ENCODE peak calls at places on chromosomes 1 and 21, in nine cellular contexts. P is CD4-positive, alpha-beta T cell; E is endothelial cell; W is Calu3; J is GM10248; I is lower lobe of right lung; Q is BJ; X is glutamatergic neuron; V is CD8-positive, alpha-beta T cell. A is an unnamed sample.

GRCh38 chr1:75673399-75673798 is 51.1 kb upstream of the ACADM start:
- DNase-seq in E (no peak), X (no peak), I (no peak), V (no peak), P (no peak), W (no peak), J (no peak), Q (no peak), A (no peak)

GRCh38 chr1:29426701-29427279 is 190.5 kb downstream of the PTPRU start:
- DNase-seq in Q (no peak), P (no peak), J (no peak), I (no peak), E (no peak), X (no peak), W (no peak), V (no peak), A (no peak)

GRCh38 chr1:182616130-182617074 is 12.2 kb upstream of the RGS16 start:
- DNase-seq in W (peak; percentile 49), P (peak; percentile 73), J (peak; percentile 75), Q (no peak), E (no peak), X (peak; percentile 55), I (peak; percentile 88), V (peak; percentile 84), A (peak; percentile 75)

GRCh38 chr21:37292946-37293345 is 25.8 kb upstream of the VPS26C start:
- DNase-seq in V (no peak), I (no peak), X (no peak), J (peak; percentile 1), W (no peak), E (no peak), P (no peak), Q (no peak), A (no peak)

GRCh38 chr1:3023994-3024393 is 2.7 kb downstream of the ACTRT2 start:
- DNase-seq in P (no peak), I (no peak), Q (no peak), X (no peak), J (no peak), V (no peak), E (no peak), W (no peak), A (no peak)

GRCh38 chr1:185646202-185646683 is 87.9 kb upstream of the HMCN1 start:
- DNase-seq in X (no peak), V (no peak), J (no peak), W (peak; percentile 80), E (peak; percentile 15), I (no peak), Q (peak; percentile 98), P (no peak), A (no peak)

GRCh38 chr1:89149229-89149628 is 23.3 kb upstream of the GBP2 start:
- DNase-seq in V (no peak), X (peak; percentile 59), I (no peak), Q (no peak), J (no peak), P (no peak), E (peak; percentile 17), W (peak; percentile 51), A (no peak)

GRCh38 chr21:45954921-45955320 is 26.6 kb upstream of the COL6A1 start:
- DNase-seq in J (no peak), W (no peak), X (no peak), I (no peak), P (no peak), V (no peak), E (no peak), Q (no peak), A (no peak)

GRCh38 chr1:19405195-19405760 is 80.1 kb downstream of the CAPZB start:
- DNase-seq in Q (no peak), V (no peak), X (no peak), W (no peak), E (no peak), I (no peak), J (no peak), P (no peak), A (no peak)

GRCh38 chr1:22864886-22865285 is 107.8 kb downstream of the LACTBL1 start:
- DNase-seq in E (no peak), W (no peak), P (no peak), Q (no peak), J (no peak), V (no peak), I (no peak), X (no peak), A (no peak)

GRCh38 chr1:182957902-182958395 is 5.0 kb upstream of the SHCBP1L start:
- DNase-seq in P (no peak), Q (no peak), I (no peak), J (no peak), X (no peak), W (no peak), V (no peak), E (no peak), A (no peak)

GRCh38 chr1:104855550-104855949 is 1105.9 kb downstream of the AMY1C start:
- DNase-seq in I (no peak), W (no peak), V (no peak), E (no peak), X (peak; percentile 50), J (no peak), P (no peak), Q (no peak), A (no peak)

GRCh38 chr1:239387304-239388231 is 1.2 kb downstream of the CHRM3 start:
- DNase-seq in W (peak; percentile 24), V (no peak), P (no peak), J (no peak), Q (no peak), E (peak; percentile 32), X (peak; percentile 45), I (peak; percentile 46), A (peak; percentile 16)

GRCh38 chr1:209390764-209391163 is 192.8 kb upstream of the CAMK1G start:
- DNase-seq in P (no peak), E (no peak), V (no peak), J (no peak), Q (no peak), W (no peak), I (no peak), X (no peak), A (no peak)

GRCh38 chr1:30812093-30812492 is 54.5 kb upstream of the LAPTM5 start:
- DNase-seq in E (no peak), I (no peak), P (no peak), V (no peak), W (no peak), Q (no peak), J (no peak), X (no peak), A (no peak)

GRCh38 chr1:116345830-116346229 is 27.2 kb upstream of the ATP1A1 start:
- DNase-seq in I (no peak), V (peak; percentile 64), J (no peak), Q (no peak), P (peak; percentile 46), E (no peak), W (no peak), X (no peak), A (no peak)

GRCh38 chr1:62417351-62417999 is 19.4 kb upstream of the USP1 start:
- DNase-seq in I (no peak), J (no peak), Q (no peak), E (no peak), X (no peak), W (no peak), V (no peak), P (no peak), A (no peak)

GRCh38 chr1:121413817-121414216 is 229.0 kb downstream of the SRGAP2C start:
- DNase-seq in X (no peak), V (no peak), W (no peak), Q (no peak), J (no peak), I (no peak), E (no peak), P (no peak), A (no peak)

GRCh38 chr1:246782120-246782900 is 58.1 kb downstream of the SCCPDH start:
- DNase-seq in I (no peak), J (no peak), X (no peak), V (no peak), Q (peak; percentile 62), E (no peak), W (no peak), P (no peak), A (no peak)

GRCh38 chr1:91152331-91152730 is 130.5 kb upstream of the ZNF644 start:
- DNase-seq in E (no peak), I (no peak), V (no peak), X (no peak), J (no peak), Q (no peak), P (no peak), W (no peak), A (no peak)
- TF ChIP-seq CTCF in E (no peak), I (no peak), V (no peak), X (no peak), J (no peak), Q (no peak), P (no peak), W (no peak), A (no peak)

DNA sequence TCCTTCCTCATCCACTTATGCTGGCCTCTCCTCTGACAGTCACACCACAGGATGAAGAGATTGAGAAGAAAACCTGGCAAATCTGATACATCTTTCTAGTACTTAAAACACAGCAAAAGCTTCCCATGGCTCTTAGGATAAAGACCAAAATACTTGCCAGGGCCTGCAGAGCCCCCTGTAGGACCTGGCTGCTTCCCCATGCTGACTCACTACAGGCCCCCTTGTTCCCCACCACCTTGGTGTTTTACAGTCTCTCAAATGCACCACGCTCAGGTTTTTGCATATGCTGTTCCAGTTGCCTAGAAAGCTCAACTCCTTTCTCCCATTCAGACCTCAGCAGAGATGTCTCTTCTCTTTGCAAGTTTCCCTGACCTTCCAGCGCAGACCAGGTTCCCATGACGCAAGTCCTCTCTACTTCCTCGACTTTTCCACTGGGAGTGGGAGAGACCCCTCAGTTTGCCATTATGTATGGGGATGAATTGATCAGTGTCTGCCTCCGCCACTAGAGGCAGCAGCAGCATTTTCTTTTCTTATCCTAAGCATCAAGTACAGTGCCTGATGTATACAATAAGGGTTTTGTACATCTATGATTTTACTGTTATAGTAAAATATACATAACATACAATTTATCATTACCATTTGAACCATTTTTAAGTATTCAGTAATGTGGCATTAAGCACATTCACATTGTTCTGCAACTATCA is 113.8 kb upstream of the C8B start:
- DNase-seq in Q (no peak), J (no peak), V (no peak), P (no peak), X (no peak), W (no peak), I (no peak), E (no peak), A (no peak)
- TF ChIP-seq CTCF in Q (peak; percentile 24), J (peak; percentile 27), V (no peak), P (no peak), X (peak; percentile 47), W (no peak), I (no peak), E (peak; percentile 20), A (peak; percentile 26)

GRCh38 chr1:168709896-168710305 is 19.1 kb downstream of the DPT start:
- DNase-seq in W (no peak), I (no peak), Q (peak; percentile 55), X (no peak), E (no peak), J (no peak), P (no peak), V (no peak), A (no peak)
- TF ChIP-seq CTCF in W (no peak), I (no peak), Q (no peak), X (no peak), E (no peak), J (no peak), P (no peak), V (no peak), A (no peak)

DNA sequence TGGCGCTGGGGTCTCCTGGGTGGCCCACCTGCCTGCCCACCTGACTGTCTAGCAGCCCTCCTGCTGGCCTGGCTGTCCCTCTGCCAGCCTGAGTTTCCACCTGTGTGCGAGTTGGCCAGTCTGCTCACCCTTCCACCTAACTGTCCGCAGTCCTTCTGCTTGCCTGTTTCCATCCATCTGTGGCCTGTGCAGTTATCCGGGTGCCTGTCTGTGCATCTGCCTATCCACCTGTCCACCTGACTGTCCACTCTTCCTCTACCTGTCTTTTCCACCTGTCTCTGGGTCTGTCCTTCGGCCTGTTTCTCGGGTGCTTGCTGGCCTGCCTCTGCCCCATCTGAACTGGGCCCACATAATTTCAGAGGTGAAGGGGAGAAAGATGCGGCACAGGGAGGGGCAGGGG is 1.9 kb downstream of the KCNQ4 start:
- DNase-seq in E (no peak), P (no peak), W (no peak), J (no peak), Q (no peak), I (no peak), X (no peak), V (no peak), A (no peak)
- TF ChIP-seq CTCF in E (no peak), P (no peak), W (no peak), J (no peak), Q (no peak), I (no peak), X (no peak), V (no peak), A (no peak)